ENCODE peak calls at places on chromosomes 7 and 10, in nine cellular contexts. M is type B pancreatic cell; T is A549; H is foreskin fibroblast; B is thoracic aorta; E is transverse colon; K is GM23338; P is heart left ventricle; I is CD4-positive, alpha-beta T cell. Y is an unnamed sample.
A peak's percentile ranks its signal among the peaks of the same experiment; 100 is the strongest.

GRCh38 chr7:101891936-101892640 is 74.7 kb downstream of the CUX1 start:
- DNase-seq in H (peak; percentile 82), I (no peak), E (no peak), M (no peak), K (no peak), T (no peak), P (no peak), B (no peak), Y (no peak)

GRCh38 chr10:75464478-75465090 is 33.2 kb downstream of the LRMDA start:
- DNase-seq in H (no peak), K (no peak), T (no peak), P (no peak), E (no peak), I (no peak), M (no peak), B (no peak), Y (no peak)

GRCh38 chr7:9835204-9835603 is 1138.5 kb upstream of the PHF14 start:
- DNase-seq in M (no peak), T (no peak), K (no peak), P (no peak), E (no peak), I (no peak), H (no peak), B (no peak), Y (no peak)

GRCh38 chr7:21960922-21961321 is 15.2 kb upstream of the CDCA7L start:
- DNase-seq in M (no peak), T (no peak), K (no peak), H (peak; percentile 88), I (no peak), P (no peak), E (no peak), B (no peak), Y (peak; percentile 55)

GRCh38 chr7:142443614-142444013 is 185.8 kb upstream of the PRSS58 start:
- DNase-seq in M (no peak), P (no peak), E (no peak), T (no peak), K (no peak), H (peak; percentile 48), I (no peak), B (no peak), Y (no peak)

GRCh38 chr7:74544706-74545469 is 91.2 kb downstream of the GTF2IRD1 start:
- DNase-seq in H (peak; percentile 79), E (peak; percentile 65), B (no peak), I (no peak), T (peak; percentile 42), M (no peak), K (peak; percentile 87), P (no peak), Y (peak; percentile 4)

GRCh38 chr10:33483124-33483794 is 148.8 kb upstream of the NRP1 start:
- DNase-seq in T (no peak), E (no peak), P (no peak), B (no peak), H (no peak), I (no peak), K (peak; percentile 29), M (no peak), Y (no peak)

GRCh38 chr7:85554294-85554877 is 367.5 kb upstream of the SEMA3D start:
- DNase-seq in P (no peak), T (peak; percentile 0), B (no peak), E (no peak), M (no peak), H (peak; percentile 83), K (peak; percentile 77), I (no peak), Y (peak; percentile 66)

GRCh38 chr10:13779748-13780147 is 193.0 kb downstream of the PRPF18 start:
- DNase-seq in H (no peak), T (no peak), P (no peak), E (no peak), K (no peak), I (no peak), M (no peak), B (no peak), Y (no peak)

GRCh38 chr10:13787015-13787421 is 200.3 kb downstream of the PRPF18 start:
- DNase-seq in P (no peak), I (peak; percentile 60), K (no peak), M (no peak), H (no peak), B (no peak), T (no peak), E (peak; percentile 17), Y (no peak)

GRCh38 chr10:13788320-13788600 is 201.5 kb downstream of the PRPF18 start:
- DNase-seq in T (no peak), P (no peak), B (no peak), E (no peak), H (peak; percentile 31), I (no peak), M (no peak), K (no peak), Y (no peak)

GRCh38 chr10:13788701-13789447 is 202.1 kb downstream of the PRPF18 start:
- DNase-seq in H (peak; percentile 80), K (no peak), I (no peak), B (no peak), T (no peak), P (peak; percentile 73), E (peak; percentile 22), M (no peak), Y (no peak)

DNA sequence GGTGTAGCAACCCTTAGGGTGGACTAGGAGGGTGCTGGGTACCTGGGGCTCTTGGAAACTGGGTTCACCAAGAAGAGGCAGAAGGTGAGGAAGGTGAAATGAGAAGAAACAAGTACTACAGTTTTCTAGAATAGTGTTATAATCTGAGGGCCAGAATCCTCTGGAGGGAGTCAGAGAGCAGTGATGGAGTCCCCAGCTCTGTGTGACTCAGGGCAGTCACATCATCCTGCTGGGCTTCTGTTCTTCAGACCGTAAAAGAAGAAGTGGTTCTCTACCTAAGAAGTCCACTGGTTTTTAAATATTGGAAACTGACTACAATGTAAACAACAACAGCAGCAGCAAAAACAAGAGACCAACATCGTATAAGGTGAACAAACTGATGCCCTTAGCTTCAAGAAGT is 197.3 kb downstream of the PRPF18 start:
- DNase-seq in B (no peak), P (no peak), M (no peak), E (no peak), T (no peak), K (peak; percentile 52), H (peak; percentile 62), I (peak; percentile 16), Y (no peak)
- TF ChIP-seq CTCF in B (no peak), P (no peak), M (peak; percentile 51), E (no peak), T (no peak), K (peak; percentile 75), H (peak; percentile 51), I (peak; percentile 64), Y (peak; percentile 55)

GRCh38 chr10:44880090-44880715 is 30.9 kb upstream of the TMEM72 start:
- DNase-seq in K (no peak), E (no peak), T (no peak), H (no peak), B (no peak), M (no peak), I (no peak), P (no peak), Y (no peak)

GRCh38 chr10:44882146-44882720 is 28.9 kb upstream of the TMEM72 start:
- DNase-seq in I (no peak), H (no peak), E (no peak), P (no peak), B (no peak), M (no peak), K (no peak), T (no peak), Y (no peak)

GRCh38 chr10:44881639-44882038 is 29.5 kb upstream of the TMEM72 start:
- DNase-seq in T (no peak), I (no peak), E (no peak), P (no peak), B (no peak), M (no peak), K (no peak), H (no peak), Y (no peak)

GRCh38 chr10:44879531-44879899 is 31.6 kb upstream of the TMEM72 start:
- DNase-seq in I (no peak), B (no peak), K (no peak), P (no peak), T (no peak), H (no peak), M (no peak), E (no peak), Y (no peak)

DNA sequence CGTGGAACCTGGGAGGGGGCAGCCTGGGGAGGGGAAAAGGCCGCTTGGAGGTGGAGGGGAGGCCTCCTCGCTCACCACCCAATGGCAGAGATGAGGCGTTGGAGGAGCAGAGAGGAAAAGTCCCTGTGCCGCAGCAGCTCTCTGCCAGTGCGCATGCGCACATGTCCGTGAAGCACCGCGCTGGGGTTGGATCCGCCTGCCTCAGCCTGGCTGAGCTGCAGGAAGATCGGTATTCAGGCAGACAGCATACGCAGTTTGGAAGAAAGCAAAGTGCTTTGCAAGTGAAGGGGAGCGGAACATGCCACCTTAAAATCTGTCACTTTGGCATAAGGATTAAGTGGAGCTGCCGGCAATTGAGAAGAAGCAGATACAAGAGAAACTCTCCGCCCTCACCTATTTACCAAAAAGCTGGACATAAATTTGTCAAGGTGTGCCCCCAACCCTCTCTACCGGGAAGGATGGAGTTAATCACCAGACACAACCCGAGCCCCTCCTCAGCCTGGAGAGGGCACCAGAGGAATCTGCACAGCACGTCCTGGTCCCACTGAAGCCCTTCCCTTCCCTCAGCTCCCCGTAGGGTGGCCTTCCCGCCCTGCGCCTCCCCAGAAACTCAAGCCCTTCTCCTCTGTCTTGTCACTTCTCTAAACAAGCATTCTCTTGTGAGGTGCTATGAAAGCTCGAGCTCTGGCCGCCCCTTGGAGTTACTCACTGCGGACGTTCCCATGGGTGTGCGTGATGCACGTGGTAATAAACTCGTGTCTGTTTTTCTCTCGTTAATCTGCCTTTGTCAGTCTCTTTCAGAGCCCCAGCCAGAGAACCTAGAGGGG is 32.2 kb upstream of the TMEM72 start:
- DNase-seq in I (peak; percentile 67), E (peak; percentile 86), K (peak; percentile 93), P (peak; percentile 91), M (peak; percentile 92), T (peak; percentile 66), H (peak; percentile 93), B (peak; percentile 21), Y (peak; percentile 55)
- TF ChIP-seq CTCF in I (no peak), E (no peak), K (peak; percentile 59), P (peak; percentile 18), M (peak; percentile 32), T (no peak), H (no peak), B (no peak), Y (no peak)

DNA sequence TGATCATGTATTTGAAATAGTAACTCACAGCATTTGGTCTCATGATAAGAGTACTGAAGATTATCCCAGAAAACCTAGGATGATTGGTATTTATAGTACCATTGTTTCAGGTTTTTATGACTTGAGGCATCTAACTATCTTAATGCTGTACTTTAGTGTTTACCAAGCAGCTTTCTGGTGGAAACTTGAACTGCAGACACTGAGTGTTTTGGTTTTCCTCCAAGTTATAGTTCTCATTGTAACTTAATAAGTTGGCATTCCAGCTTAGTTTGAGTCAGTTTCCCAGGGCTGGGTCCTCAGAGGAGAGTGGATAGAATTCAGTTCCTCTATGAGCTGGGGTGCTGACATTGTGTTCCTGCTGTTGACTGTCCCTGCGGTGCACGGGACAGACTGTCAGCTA is 50.4 kb downstream of the SEC23IP start:
- DNase-seq in E (no peak), H (peak; percentile 7), B (no peak), K (no peak), M (no peak), P (no peak), I (no peak), T (no peak), Y (no peak)
- TF ChIP-seq CTCF in E (no peak), H (no peak), B (no peak), K (no peak), M (no peak), P (no peak), I (no peak), T (no peak), Y (no peak)

DNA sequence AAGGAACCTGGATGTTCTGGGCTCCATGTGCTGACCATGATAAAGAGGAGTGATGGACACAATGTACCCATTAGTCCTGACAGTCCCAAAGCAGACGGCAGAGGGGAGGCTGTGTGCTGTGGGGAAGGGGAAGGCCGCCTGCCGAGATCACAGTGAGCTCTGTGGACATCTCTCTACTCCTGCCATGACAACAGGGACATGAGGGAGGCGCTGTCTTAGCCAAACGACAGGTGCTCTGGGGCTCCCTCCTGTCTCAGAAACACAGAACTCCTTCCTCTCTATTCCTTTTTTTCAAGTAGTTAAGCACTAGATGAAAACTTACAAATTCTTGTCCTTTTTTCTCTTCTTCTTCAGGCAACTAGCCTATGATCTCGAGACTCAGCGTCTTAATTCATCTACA is 113.1 kb downstream of the RNF32 start:
- DNase-seq in P (no peak), H (no peak), B (no peak), K (peak; percentile 71), M (no peak), I (no peak), E (no peak), T (no peak), Y (no peak)
- TF ChIP-seq CTCF in P (no peak), H (no peak), B (no peak), K (peak; percentile 63), M (no peak), I (no peak), E (no peak), T (no peak), Y (no peak)